ENCODE peak calls at places on chromosome X, in eight cellular contexts. S is HepG2; C is CD8-positive, alpha-beta T cell; D is tibial artery; A is sigmoid colon; Y is SK-N-SH; U is ovary; R is suprapubic skin. T is an unnamed sample.
A peak's percentile ranks its signal among the peaks of the same experiment; 100 is the strongest.

GRCh38 chrX:115894087-115894486 is 276.5 kb upstream of the AGTR2 start:
- DNase-seq in S (peak; percentile 63), C (no peak), D (no peak), A (no peak), Y (peak; percentile 62), U (peak; percentile 29), R (no peak), T (no peak)

GRCh38 chrX:21383546-21383945 is 9.3 kb downstream of the CNKSR2 start:
- DNase-seq in S (no peak), C (no peak), D (no peak), A (no peak), Y (no peak), U (no peak), R (no peak), T (no peak)

GRCh38 chrX:47208108-47208507 is 10.4 kb upstream of the CDK16 start:
- DNase-seq in S (no peak), C (no peak), D (no peak), A (no peak), Y (no peak), U (no peak), R (no peak), T (no peak)

GRCh38 chrX:85611926-85612325 is 232.5 kb upstream of the POF1B start:
- DNase-seq in S (no peak), C (no peak), D (no peak), A (no peak), Y (peak; percentile 2), U (no peak), R (no peak), T (no peak)

GRCh38 chrX:26215869-26216268 is at the start of gene MAGEB5:
- DNase-seq in S (no peak), C (no peak), D (no peak), A (no peak), Y (no peak), U (no peak), R (no peak), T (no peak)

GRCh38 chrX:101744085-101744484 is 84.4 kb upstream of the ARMCX2 start:
- DNase-seq in S (no peak), C (no peak), D (no peak), A (no peak), Y (no peak), U (no peak), R (no peak), T (no peak)

GRCh38 chrX:119147486-119147885 is 19.9 kb upstream of the KIAA1210 start:
- DNase-seq in S (peak; percentile 39), C (no peak), D (no peak), A (no peak), Y (no peak), U (no peak), R (no peak), T (no peak)

GRCh38 chrX:29762006-29762405 is 453.4 kb upstream of the MAGEB2 start:
- DNase-seq in S (no peak), C (no peak), D (no peak), A (no peak), Y (no peak), U (no peak), R (no peak), T (no peak)

GRCh38 chrX:7316280-7316679 is 168.3 kb upstream of the PUDP start:
- DNase-seq in S (no peak), C (no peak), D (no peak), A (no peak), Y (no peak), U (no peak), R (no peak), T (no peak)
- H3K27ac ChIP-seq in S (no peak overlapping the region), C (no peak overlapping the region), D (no peak overlapping the region), A (no peak overlapping the region), Y (no peak overlapping the region), U (no peak overlapping the region), R (no peak overlapping the region), T (no peak overlapping the region)

GRCh38 chrX:149490100-149490499 is 15.0 kb downstream of the IDS start:
- DNase-seq in S (no peak), C (no peak), D (no peak), A (no peak), Y (no peak), U (no peak), R (no peak), T (no peak)
- H3K4me1 ChIP-seq in S (peaks cover 40% of the 10 kb centered on the region), C (no peaks in the 10 kb centered on the region), D (no peaks in the 10 kb centered on the region), A (no peaks in the 10 kb centered on the region), Y (no peaks in the 10 kb centered on the region), U (no peaks in the 10 kb centered on the region), R (peaks cover 4% of the 10 kb centered on the region), T (no peaks in the 10 kb centered on the region)

GRCh38 chrX:71533850-71534515 is 1.1 kb downstream of the OGT start:
- DNase-seq in S (peak; percentile 7), C (peak; percentile 44), D (peak; percentile 68), A (no peak), Y (peak; percentile 42), U (peak; percentile 49), R (peak; percentile 72), T (peak; percentile 44)

GRCh38 chrX:71532753-71533425 is at the start of gene OGT:
- DNase-seq in S (peak; percentile 89), C (peak; percentile 87), D (peak; percentile 97), A (peak; percentile 98), Y (peak; percentile 75), U (peak; percentile 94), R (peak; percentile 97), T (peak; percentile 94)

GRCh38 chrX:71533514-71533849 is 578 bp downstream of the OGT start:
- DNase-seq in S (no peak), C (no peak), D (no peak), A (no peak), Y (no peak), U (no peak), R (no peak), T (no peak)

GRCh38 chrX:71536285-71536684 is 3.4 kb downstream of the OGT start:
- DNase-seq in S (no peak), C (no peak), D (no peak), A (no peak), Y (no peak), U (no peak), R (no peak), T (no peak)

DNA sequence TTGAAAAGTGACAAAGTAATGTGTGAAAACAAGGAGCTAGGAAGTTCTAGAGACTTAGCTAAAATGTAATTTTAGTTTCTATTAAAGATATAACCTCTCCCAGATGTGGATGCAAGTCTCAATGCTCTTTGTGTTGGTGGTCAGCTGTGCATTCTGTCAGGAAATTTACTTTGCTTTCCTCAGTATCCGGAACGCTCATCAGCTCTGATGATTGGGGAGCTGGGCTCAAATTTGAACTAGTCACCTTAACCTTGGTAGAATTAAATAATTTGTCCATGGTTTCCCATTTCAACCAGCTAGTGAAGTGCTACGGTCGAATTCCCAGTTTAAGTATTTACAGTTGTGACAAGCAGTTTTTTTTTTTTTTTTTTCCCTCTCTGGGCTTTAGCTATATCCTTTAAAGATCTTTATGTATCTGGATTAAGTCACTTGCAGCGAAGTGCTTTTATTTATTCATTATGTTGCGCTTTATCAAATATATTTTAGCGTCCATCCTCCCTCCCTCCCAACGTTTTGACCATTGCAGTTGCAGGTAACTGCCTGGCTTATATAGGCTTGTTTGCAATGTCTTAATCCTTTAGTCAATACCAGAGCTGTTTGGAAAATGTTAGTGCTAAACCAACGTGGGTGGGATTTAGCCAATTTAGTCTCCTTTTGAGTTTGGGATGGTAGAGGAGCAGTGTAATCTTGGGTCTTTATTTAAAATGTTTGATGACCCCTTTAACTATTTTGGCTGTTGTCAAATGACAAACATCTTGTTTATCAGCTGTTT is 2.1 kb downstream of the OGT start:
- DNase-seq in S (peak; percentile 13), C (no peak), D (no peak), A (no peak), Y (no peak), U (no peak), R (no peak), T (no peak)
- H3K27me3 ChIP-seq in S (no peaks in the 10 kb centered on the region), C (no peaks in the 10 kb centered on the region), D (no peaks in the 10 kb centered on the region), A (no peaks in the 10 kb centered on the region), Y (peaks cover 14% of the 10 kb centered on the region), U (no peaks in the 10 kb centered on the region), R (no peaks in the 10 kb centered on the region), T (no peaks in the 10 kb centered on the region)

GRCh38 chrX:154023276-154024000 is 3.7 kb upstream of the IRAK1 start:
- DNase-seq in S (no peak), C (no peak), D (no peak), A (peak; percentile 62), Y (no peak), U (no peak), R (no peak), T (no peak)

GRCh38 chrX:154024271-154024670 is 4.6 kb upstream of the IRAK1 start:
- DNase-seq in S (no peak), C (no peak), D (no peak), A (peak; percentile 50), Y (no peak), U (no peak), R (no peak), T (no peak)

GRCh38 chrX:154027003-154027402 is 7.3 kb upstream of the IRAK1 start:
- DNase-seq in S (no peak), C (no peak), D (no peak), A (no peak), Y (no peak), U (no peak), R (no peak), T (no peak)

GRCh38 chrX:154026136-154026806 is 6.6 kb upstream of the IRAK1 start:
- DNase-seq in S (no peak), C (no peak), D (no peak), A (peak; percentile 60), Y (no peak), U (no peak), R (no peak), T (no peak)

DNA sequence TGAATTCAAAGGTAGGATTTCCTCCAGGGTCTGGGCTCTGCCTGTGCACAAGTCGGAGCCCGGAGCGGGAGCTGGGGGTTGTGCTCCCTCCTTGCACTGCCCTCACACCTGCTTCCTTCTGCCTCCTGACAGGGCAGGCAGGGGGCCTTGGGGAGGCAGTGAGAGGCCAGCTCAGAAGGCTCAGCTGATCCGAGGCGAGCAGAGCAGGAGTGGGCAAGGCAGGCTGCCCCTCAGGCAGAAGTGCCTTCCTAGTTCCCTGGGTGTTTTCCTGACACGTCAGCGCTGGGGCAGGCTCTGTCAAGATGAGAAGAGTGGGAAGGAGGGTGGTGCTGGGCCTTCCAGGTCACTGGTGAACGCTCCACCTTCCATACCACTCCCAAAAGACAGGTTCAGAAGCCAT is 5.5 kb upstream of the IRAK1 start:
- DNase-seq in S (no peak), C (no peak), D (no peak), A (peak; percentile 58), Y (no peak), U (no peak), R (no peak), T (no peak)
- H3K27ac ChIP-seq in S (no peak overlapping the region), C (no peak overlapping the region), D (no peak overlapping the region), A (no peak overlapping the region), Y (no peak overlapping the region), U (no peak overlapping the region), R (peak overlapping the region; percentile 34), T (no peak overlapping the region)

DNA sequence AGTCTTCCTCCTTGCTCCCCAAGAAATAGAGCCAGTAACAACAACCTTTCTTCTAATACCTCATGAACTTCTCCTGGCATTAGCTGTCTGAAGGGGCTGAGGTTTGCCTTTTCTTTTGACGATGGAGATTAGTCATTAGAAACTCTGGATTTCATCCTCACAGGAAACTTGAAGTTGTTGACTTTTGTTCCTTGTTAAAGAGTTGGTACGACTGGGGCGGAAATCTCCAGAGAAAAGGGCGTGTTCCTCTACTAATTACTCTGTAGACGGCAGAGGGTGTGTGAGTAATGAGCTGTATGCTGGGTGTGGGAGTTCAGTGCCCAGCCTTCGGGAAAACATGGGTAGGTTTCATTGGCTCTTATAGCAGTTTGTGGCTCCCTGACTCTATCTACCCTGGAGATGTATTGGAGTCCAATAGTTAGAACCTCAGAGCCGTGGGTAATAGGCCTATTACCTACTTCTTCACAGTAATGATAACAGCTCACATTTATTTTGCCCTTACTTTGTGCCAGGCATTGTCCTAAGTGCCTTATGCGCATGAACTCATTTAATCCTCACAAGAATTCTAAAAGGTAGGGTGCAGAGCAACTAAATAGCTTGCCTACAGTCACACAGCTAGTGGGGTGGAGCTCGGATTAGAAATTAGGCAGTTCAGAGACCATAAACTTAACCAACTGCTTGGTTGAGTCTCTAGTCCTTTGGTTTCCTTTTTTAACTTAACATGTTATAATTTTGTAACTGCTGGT is 23.4 kb downstream of the TMEM164 start:
- DNase-seq in S (no peak), C (no peak), D (no peak), A (no peak), Y (no peak), U (no peak), R (no peak), T (no peak)
- H3K4me1 ChIP-seq in S (no peaks in the 10 kb centered on the region), C (no peaks in the 10 kb centered on the region), D (peaks cover 6% of the 10 kb centered on the region), A (peaks cover 8% of the 10 kb centered on the region), Y (no peaks in the 10 kb centered on the region), U (no peaks in the 10 kb centered on the region), R (peaks cover 23% of the 10 kb centered on the region), T (peaks cover 9% of the 10 kb centered on the region)

T was measured in left lung.